ENCODE peak calls at places on chromosomes 3 and 15, in ten cellular contexts. One of them, this sample, is unnamed.

GRCh38 chr15:77039817-77040216 is 31.1 kb downstream of the TSPAN3 start:
- DNase-seq in heart right ventricle: no peak
- DNase-seq in NB4: no peak
- DNase-seq in lower lobe of right lung: peak; percentile 61
- DNase-seq in foreskin fibroblast: no peak
- DNase-seq in neural crest cell: no peak
- DNase-seq in astrocyte of the cerebellum: no peak
- DNase-seq in activated B cell treated with CpG ODN at 0.5 μM for 24 hours: no peak
- DNase-seq in GM20000: no peak
- DNase-seq in pancreas: no peak
- DNase-seq in this sample: no peak

GRCh38 chr3:153079386-153079785 is 82.6 kb upstream of the RAP2B start:
- DNase-seq in astrocyte of the cerebellum: no peak
- DNase-seq in lower lobe of right lung: no peak
- DNase-seq in GM20000: no peak
- DNase-seq in activated B cell treated with CpG ODN at 0.5 μM for 24 hours: no peak
- DNase-seq in NB4: no peak
- DNase-seq in foreskin fibroblast: no peak
- DNase-seq in neural crest cell: no peak
- DNase-seq in pancreas: no peak
- DNase-seq in heart right ventricle: no peak
- DNase-seq in this sample: no peak

GRCh38 chr3:177463863-177464262 is 266.6 kb upstream of the TBL1XR1 start:
- DNase-seq in activated B cell treated with CpG ODN at 0.5 μM for 24 hours: no peak
- DNase-seq in NB4: no peak
- DNase-seq in lower lobe of right lung: no peak
- DNase-seq in GM20000: no peak
- DNase-seq in heart right ventricle: no peak
- DNase-seq in neural crest cell: no peak
- DNase-seq in pancreas: no peak
- DNase-seq in foreskin fibroblast: peak; percentile 84
- DNase-seq in astrocyte of the cerebellum: no peak
- DNase-seq in this sample: no peak

GRCh38 chr3:82044918-82045715 is 283.7 kb upstream of the GBE1 start:
- DNase-seq in NB4: no peak
- DNase-seq in heart right ventricle: no peak
- DNase-seq in foreskin fibroblast: no peak
- DNase-seq in GM20000: no peak
- DNase-seq in neural crest cell: no peak
- DNase-seq in pancreas: no peak
- DNase-seq in astrocyte of the cerebellum: no peak
- DNase-seq in lower lobe of right lung: no peak
- DNase-seq in activated B cell treated with CpG ODN at 0.5 μM for 24 hours: no peak
- DNase-seq in this sample: no peak

GRCh38 chr15:89899951-89900567 is 6.3 kb upstream of the AP3S2 start:
- DNase-seq in lower lobe of right lung: no peak
- DNase-seq in GM20000: no peak
- DNase-seq in foreskin fibroblast: no peak
- DNase-seq in pancreas: no peak
- DNase-seq in heart right ventricle: no peak
- DNase-seq in astrocyte of the cerebellum: no peak
- DNase-seq in neural crest cell: no peak
- DNase-seq in activated B cell treated with CpG ODN at 0.5 μM for 24 hours: no peak
- DNase-seq in NB4: no peak
- DNase-seq in this sample: no peak

GRCh38 chr3:151539599-151539998 is 78.7 kb upstream of the IGSF10 start:
- DNase-seq in astrocyte of the cerebellum: no peak
- DNase-seq in neural crest cell: no peak
- DNase-seq in NB4: no peak
- DNase-seq in GM20000: no peak
- DNase-seq in activated B cell treated with CpG ODN at 0.5 μM for 24 hours: no peak
- DNase-seq in heart right ventricle: no peak
- DNase-seq in foreskin fibroblast: no peak
- DNase-seq in pancreas: no peak
- DNase-seq in lower lobe of right lung: no peak
- DNase-seq in this sample: no peak

GRCh38 chr15:77857419-77857818 is 220.1 kb downstream of the TBC1D2B start:
- DNase-seq in heart right ventricle: no peak
- DNase-seq in pancreas: no peak
- DNase-seq in neural crest cell: no peak
- DNase-seq in NB4: no peak
- DNase-seq in activated B cell treated with CpG ODN at 0.5 μM for 24 hours: no peak
- DNase-seq in GM20000: no peak
- DNase-seq in astrocyte of the cerebellum: no peak
- DNase-seq in lower lobe of right lung: peak; percentile 20
- DNase-seq in foreskin fibroblast: no peak
- DNase-seq in this sample: no peak

GRCh38 chr3:16072420-16073110 is 101.9 kb upstream of the GALNT15 start:
- DNase-seq in heart right ventricle: no peak
- DNase-seq in activated B cell treated with CpG ODN at 0.5 μM for 24 hours: no peak
- DNase-seq in NB4: no peak
- DNase-seq in astrocyte of the cerebellum: no peak
- DNase-seq in neural crest cell: no peak
- DNase-seq in pancreas: no peak
- DNase-seq in lower lobe of right lung: no peak
- DNase-seq in GM20000: no peak
- DNase-seq in foreskin fibroblast: peak; percentile 66
- DNase-seq in this sample: no peak

GRCh38 chr3:56800373-56801150 is 1.2 kb downstream of the ARHGEF3 start:
- DNase-seq in foreskin fibroblast: no peak
- DNase-seq in astrocyte of the cerebellum: no peak
- DNase-seq in pancreas: peak; percentile 33
- DNase-seq in lower lobe of right lung: no peak
- DNase-seq in heart right ventricle: no peak
- DNase-seq in GM20000: peak; percentile 49
- DNase-seq in activated B cell treated with CpG ODN at 0.5 μM for 24 hours: no peak
- DNase-seq in NB4: no peak
- DNase-seq in neural crest cell: no peak
- DNase-seq in this sample: no peak

GRCh38 chr3:56801597-56802410 is at the start of gene ARHGEF3:
- DNase-seq in lower lobe of right lung: peak; percentile 89
- DNase-seq in GM20000: peak; percentile 92
- DNase-seq in astrocyte of the cerebellum: no peak
- DNase-seq in NB4: peak; percentile 60
- DNase-seq in heart right ventricle: peak; percentile 90
- DNase-seq in pancreas: peak; percentile 91
- DNase-seq in foreskin fibroblast: peak; percentile 91
- DNase-seq in neural crest cell: peak; percentile 63
- DNase-seq in activated B cell treated with CpG ODN at 0.5 μM for 24 hours: peak; percentile 84
- DNase-seq in this sample: peak; percentile 78

GRCh38 chr3:56802793-56803192 is 1.0 kb upstream of the ARHGEF3 start:
- DNase-seq in NB4: no peak
- DNase-seq in activated B cell treated with CpG ODN at 0.5 μM for 24 hours: no peak
- DNase-seq in lower lobe of right lung: no peak
- DNase-seq in foreskin fibroblast: no peak
- DNase-seq in astrocyte of the cerebellum: no peak
- DNase-seq in heart right ventricle: no peak
- DNase-seq in pancreas: no peak
- DNase-seq in GM20000: no peak
- DNase-seq in neural crest cell: no peak
- DNase-seq in this sample: no peak

GRCh38 chr3:56801151-56801596 is 575 bp downstream of the ARHGEF3 start:
- DNase-seq in neural crest cell: peak; percentile 4
- DNase-seq in heart right ventricle: no peak
- DNase-seq in lower lobe of right lung: no peak
- DNase-seq in astrocyte of the cerebellum: no peak
- DNase-seq in NB4: no peak
- DNase-seq in pancreas: peak; percentile 38
- DNase-seq in activated B cell treated with CpG ODN at 0.5 μM for 24 hours: no peak
- DNase-seq in foreskin fibroblast: peak; percentile 19
- DNase-seq in GM20000: peak; percentile 25
- DNase-seq in this sample: no peak

GRCh38 chr3:56802411-56802745 is 629 bp upstream of the ARHGEF3 start:
- DNase-seq in NB4: no peak
- DNase-seq in astrocyte of the cerebellum: no peak
- DNase-seq in heart right ventricle: no peak
- DNase-seq in GM20000: no peak
- DNase-seq in activated B cell treated with CpG ODN at 0.5 μM for 24 hours: no peak
- DNase-seq in foreskin fibroblast: no peak
- DNase-seq in neural crest cell: no peak
- DNase-seq in pancreas: no peak
- DNase-seq in lower lobe of right lung: no peak
- DNase-seq in this sample: no peak
- TF ChIP-seq CTCF in NB4: no peak
- TF ChIP-seq CTCF in astrocyte of the cerebellum: no peak
- TF ChIP-seq CTCF in heart right ventricle: no peak
- TF ChIP-seq CTCF in GM20000: no peak
- TF ChIP-seq CTCF in activated B cell treated with CpG ODN at 0.5 μM for 24 hours: no peak
- TF ChIP-seq CTCF in foreskin fibroblast: no peak
- TF ChIP-seq CTCF in neural crest cell: peak; percentile 9
- TF ChIP-seq CTCF in pancreas: no peak
- TF ChIP-seq CTCF in lower lobe of right lung: no peak
- TF ChIP-seq CTCF in this sample: peak; percentile 5

GRCh38 chr15:71097890-71098289 is 17.4 kb upstream of the THSD4 start:
- DNase-seq in foreskin fibroblast: no peak
- DNase-seq in NB4: no peak
- DNase-seq in lower lobe of right lung: no peak
- DNase-seq in GM20000: no peak
- DNase-seq in neural crest cell: no peak
- DNase-seq in activated B cell treated with CpG ODN at 0.5 μM for 24 hours: no peak
- DNase-seq in astrocyte of the cerebellum: no peak
- DNase-seq in heart right ventricle: no peak
- DNase-seq in pancreas: no peak
- DNase-seq in this sample: no peak

GRCh38 chr15:71103102-71103676 is 12.1 kb upstream of the THSD4 start:
- DNase-seq in neural crest cell: peak; percentile 9
- DNase-seq in GM20000: no peak
- DNase-seq in heart right ventricle: no peak
- DNase-seq in pancreas: no peak
- DNase-seq in foreskin fibroblast: peak; percentile 79
- DNase-seq in astrocyte of the cerebellum: no peak
- DNase-seq in lower lobe of right lung: no peak
- DNase-seq in NB4: peak; percentile 22
- DNase-seq in activated B cell treated with CpG ODN at 0.5 μM for 24 hours: no peak
- DNase-seq in this sample: no peak

GRCh38 chr15:71096676-71097075 is 18.6 kb upstream of the THSD4 start:
- DNase-seq in activated B cell treated with CpG ODN at 0.5 μM for 24 hours: no peak
- DNase-seq in GM20000: no peak
- DNase-seq in foreskin fibroblast: peak; percentile 51
- DNase-seq in NB4: no peak
- DNase-seq in lower lobe of right lung: no peak
- DNase-seq in astrocyte of the cerebellum: no peak
- DNase-seq in pancreas: no peak
- DNase-seq in heart right ventricle: no peak
- DNase-seq in neural crest cell: no peak
- DNase-seq in this sample: no peak

GRCh38 chr15:71094137-71094536 is 21.1 kb upstream of the THSD4 start:
- DNase-seq in lower lobe of right lung: no peak
- DNase-seq in foreskin fibroblast: no peak
- DNase-seq in heart right ventricle: no peak
- DNase-seq in GM20000: no peak
- DNase-seq in activated B cell treated with CpG ODN at 0.5 μM for 24 hours: no peak
- DNase-seq in NB4: no peak
- DNase-seq in neural crest cell: no peak
- DNase-seq in pancreas: no peak
- DNase-seq in astrocyte of the cerebellum: no peak
- DNase-seq in this sample: no peak

GRCh38 chr15:71098920-71099319 is 16.4 kb upstream of the THSD4 start:
- DNase-seq in activated B cell treated with CpG ODN at 0.5 μM for 24 hours: no peak
- DNase-seq in lower lobe of right lung: no peak
- DNase-seq in astrocyte of the cerebellum: no peak
- DNase-seq in heart right ventricle: no peak
- DNase-seq in neural crest cell: no peak
- DNase-seq in pancreas: no peak
- DNase-seq in GM20000: no peak
- DNase-seq in foreskin fibroblast: no peak
- DNase-seq in NB4: no peak
- DNase-seq in this sample: no peak
- TF ChIP-seq CTCF in activated B cell treated with CpG ODN at 0.5 μM for 24 hours: no peak
- TF ChIP-seq CTCF in lower lobe of right lung: no peak
- TF ChIP-seq CTCF in astrocyte of the cerebellum: no peak
- TF ChIP-seq CTCF in heart right ventricle: no peak
- TF ChIP-seq CTCF in neural crest cell: no peak
- TF ChIP-seq CTCF in pancreas: no peak
- TF ChIP-seq CTCF in GM20000: no peak
- TF ChIP-seq CTCF in foreskin fibroblast: no peak
- TF ChIP-seq CTCF in NB4: no peak
- TF ChIP-seq CTCF in this sample: no peak

GRCh38 chr15:69080958-69081248 is 66.4 kb downstream of the NOX5 start:
- DNase-seq in NB4: no peak
- DNase-seq in pancreas: no peak
- DNase-seq in activated B cell treated with CpG ODN at 0.5 μM for 24 hours: no peak
- DNase-seq in astrocyte of the cerebellum: no peak
- DNase-seq in neural crest cell: no peak
- DNase-seq in heart right ventricle: no peak
- DNase-seq in foreskin fibroblast: no peak
- DNase-seq in GM20000: no peak
- DNase-seq in lower lobe of right lung: no peak
- DNase-seq in this sample: no peak
- TF ChIP-seq CTCF in NB4: no peak
- TF ChIP-seq CTCF in pancreas: no peak
- TF ChIP-seq CTCF in activated B cell treated with CpG ODN at 0.5 μM for 24 hours: no peak
- TF ChIP-seq CTCF in astrocyte of the cerebellum: no peak
- TF ChIP-seq CTCF in neural crest cell: no peak
- TF ChIP-seq CTCF in heart right ventricle: no peak
- TF ChIP-seq CTCF in foreskin fibroblast: no peak
- TF ChIP-seq CTCF in GM20000: no peak
- TF ChIP-seq CTCF in lower lobe of right lung: no peak
- TF ChIP-seq CTCF in this sample: no peak

GRCh38 chr15:67080118-67080899 is 14.9 kb downstream of the SMAD3 start:
- DNase-seq in heart right ventricle: no peak
- DNase-seq in activated B cell treated with CpG ODN at 0.5 μM for 24 hours: no peak
- DNase-seq in GM20000: no peak
- DNase-seq in lower lobe of right lung: peak; percentile 68
- DNase-seq in astrocyte of the cerebellum: peak; percentile 89
- DNase-seq in neural crest cell: no peak
- DNase-seq in pancreas: no peak
- DNase-seq in foreskin fibroblast: peak; percentile 91
- DNase-seq in NB4: no peak
- DNase-seq in this sample: no peak

GRCh38 chr15:67079361-67079760 is 14.0 kb downstream of the SMAD3 start:
- DNase-seq in GM20000: no peak
- DNase-seq in NB4: no peak
- DNase-seq in astrocyte of the cerebellum: no peak
- DNase-seq in lower lobe of right lung: no peak
- DNase-seq in pancreas: no peak
- DNase-seq in activated B cell treated with CpG ODN at 0.5 μM for 24 hours: no peak
- DNase-seq in heart right ventricle: no peak
- DNase-seq in foreskin fibroblast: peak; percentile 36
- DNase-seq in neural crest cell: no peak
- DNase-seq in this sample: no peak

GRCh38 chr15:67082007-67082536 is 16.7 kb downstream of the SMAD3 start:
- DNase-seq in foreskin fibroblast: no peak
- DNase-seq in astrocyte of the cerebellum: no peak
- DNase-seq in lower lobe of right lung: peak; percentile 60
- DNase-seq in GM20000: no peak
- DNase-seq in pancreas: peak; percentile 63
- DNase-seq in NB4: peak; percentile 55
- DNase-seq in activated B cell treated with CpG ODN at 0.5 μM for 24 hours: no peak
- DNase-seq in heart right ventricle: no peak
- DNase-seq in neural crest cell: no peak
- DNase-seq in this sample: no peak

GRCh38 chr15:67083135-67083766 is 17.8 kb downstream of the SMAD3 start:
- DNase-seq in foreskin fibroblast: peak; percentile 82
- DNase-seq in neural crest cell: no peak
- DNase-seq in activated B cell treated with CpG ODN at 0.5 μM for 24 hours: no peak
- DNase-seq in heart right ventricle: no peak
- DNase-seq in lower lobe of right lung: no peak
- DNase-seq in astrocyte of the cerebellum: no peak
- DNase-seq in GM20000: no peak
- DNase-seq in NB4: peak; percentile 76
- DNase-seq in pancreas: no peak
- DNase-seq in this sample: no peak

DNA sequence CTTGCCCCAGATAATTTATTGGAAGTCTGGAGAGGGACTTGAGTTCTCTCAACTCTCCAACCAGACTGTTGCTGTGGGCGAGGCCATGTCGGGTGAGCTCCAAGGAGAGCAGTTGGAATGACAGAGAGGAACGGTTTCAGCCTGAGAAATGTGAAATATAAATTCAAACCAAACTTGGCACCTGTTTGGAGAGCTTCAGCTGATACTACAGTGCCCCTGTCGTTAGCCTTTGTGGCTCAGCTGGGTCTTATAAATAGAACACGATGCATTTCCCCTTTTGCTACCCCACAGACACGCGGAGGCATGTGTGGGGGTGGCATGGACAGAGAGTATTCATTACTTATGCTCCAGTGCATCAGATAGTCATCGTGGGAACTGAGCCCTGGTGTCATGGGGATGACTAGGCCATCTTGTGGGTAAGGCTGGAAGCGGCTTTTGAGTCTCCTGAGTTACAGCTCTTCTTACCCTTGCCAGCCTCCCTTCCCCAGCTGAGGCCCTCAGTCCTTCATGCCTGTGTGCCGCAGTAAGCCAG is 15.6 kb downstream of the SMAD3 start:
- DNase-seq in neural crest cell: no peak
- DNase-seq in astrocyte of the cerebellum: no peak
- DNase-seq in heart right ventricle: no peak
- DNase-seq in NB4: peak; percentile 96
- DNase-seq in lower lobe of right lung: peak; percentile 76
- DNase-seq in foreskin fibroblast: peak; percentile 90
- DNase-seq in pancreas: no peak
- DNase-seq in GM20000: peak; percentile 70
- DNase-seq in activated B cell treated with CpG ODN at 0.5 μM for 24 hours: peak; percentile 69
- DNase-seq in this sample: peak; percentile 94
- TF ChIP-seq CTCF in neural crest cell: no peak
- TF ChIP-seq CTCF in astrocyte of the cerebellum: peak; percentile 19
- TF ChIP-seq CTCF in heart right ventricle: peak; percentile 28
- TF ChIP-seq CTCF in NB4: peak; percentile 52
- TF ChIP-seq CTCF in lower lobe of right lung: peak; percentile 22
- TF ChIP-seq CTCF in foreskin fibroblast: peak; percentile 13
- TF ChIP-seq CTCF in pancreas: no peak
- TF ChIP-seq CTCF in GM20000: peak; percentile 10
- TF ChIP-seq CTCF in activated B cell treated with CpG ODN at 0.5 μM for 24 hours: no peak
- TF ChIP-seq CTCF in this sample: peak; percentile 45

This sample was measured in CD14-positive monocyte.